ENCODE peak calls at places on chromosomes 16 and 17, in six cellular contexts. J, K, W, U, Y and X are unnamed samples.

GRCh38 chr17:35283767-35284166 is 40.9 kb downstream of the SLFN5 start:
- DNase-seq in Y (no peak), U (no peak), K (no peak), W (no peak), J (no peak), X (no peak)

GRCh38 chr16:68644715-68645493 is at the start of gene CDH3:
- DNase-seq in Y (peak), J (no peak), W (peak), K (peak), U (no peak), X (no peak)

GRCh38 chr17:58280480-58281217 is at the start of gene MPO:
- DNase-seq in K (no peak), J (no peak), Y (no peak), W (no peak), U (no peak), X (no peak)

GRCh38 chr17:81868674-81869220 is 2.4 kb downstream of the ARHGDIA start:
- DNase-seq in J (no peak), K (peak), W (no peak), U (no peak), Y (peak), X (peak)

GRCh38 chr17:74282587-74283370 is 8.7 kb downstream of the DNAI2 start:
- DNase-seq in Y (no peak), K (no peak), W (no peak), U (no peak), J (no peak), X (no peak)

GRCh38 chr16:78684655-78685400 is 585.4 kb downstream of the WWOX start:
- DNase-seq in J (peak), U (no peak), W (no peak), Y (no peak), K (no peak), X (no peak)

GRCh38 chr17:80637286-80637703 is 92.7 kb downstream of the RPTOR start:
- DNase-seq in K (no peak), J (no peak), W (no peak), Y (no peak), U (no peak), X (no peak)

GRCh38 chr17:70622382-70623260 is 453.3 kb downstream of the KCNJ2 start:
- DNase-seq in Y (peak), W (peak), U (no peak), K (peak), J (no peak), X (no peak)

GRCh38 chr17:50130778-50131317 is 888 bp upstream of the SAMD14 start:
- DNase-seq in U (no peak), Y (no peak), K (peak), W (no peak), J (no peak), X (no peak)

GRCh38 chr16:78503501-78504110 is 404.2 kb downstream of the WWOX start:
- DNase-seq in J (peak), U (no peak), Y (peak), K (peak), W (peak), X (no peak)

GRCh38 chr17:77409282-77410161 is 268.8 kb downstream of the SEC14L1 start:
- DNase-seq in J (peak), K (peak), Y (peak), U (no peak), W (no peak), X (no peak)

GRCh38 chr17:7886227-7887037 is 2.2 kb upstream of the CHD3 start:
- DNase-seq in W (peak), K (peak), Y (peak), U (no peak), J (no peak), X (no peak)

GRCh38 chr17:43952351-43952723 is 1.4 kb downstream of the PYY start:
- DNase-seq in W (no peak), K (peak), U (no peak), J (no peak), Y (no peak), X (no peak)

GRCh38 chr17:48513653-48514482 is 16.9 kb downstream of the HOXB1 start:
- DNase-seq in J (no peak), Y (no peak), W (no peak), K (no peak), U (no peak), X (no peak)

GRCh38 chr16:82660078-82660645 is 33.4 kb downstream of the CDH13 start:
- DNase-seq in K (no peak), Y (no peak), U (no peak), J (no peak), W (no peak), X (no peak)

GRCh38 chr16:29763326-29763725 is 14.7 kb upstream of the ZG16 start:
- DNase-seq in U (no peak), K (no peak), J (no peak), Y (no peak), W (no peak), X (no peak)

GRCh38 chr17:50649042-50649908 is 14.6 kb downstream of the ABCC3 start:
- DNase-seq in W (no peak), Y (no peak), J (no peak), K (no peak), U (no peak), X (no peak)

GRCh38 chr17:8173056-8173870 is 2.9 kb downstream of the TMEM107 start:
- DNase-seq in Y (peak), W (peak), J (peak), U (no peak), K (peak), X (peak)

GRCh38 chr17:73189417-73190099 is 3.3 kb upstream of the COG1 start:
- DNase-seq in K (peak), W (peak), Y (no peak), U (no peak), J (no peak), X (no peak)

GRCh38 chr16:83365166-83365565 is 442.6 kb upstream of the HSBP1 start:
- DNase-seq in Y (no peak), W (no peak), U (no peak), J (no peak), K (no peak), X (no peak)

GRCh38 chr16:29645699-29646187 is 17.3 kb upstream of the SPN start:
- DNase-seq in Y (no peak), K (no peak), U (no peak), W (no peak), J (no peak), X (no peak)

GRCh38 chr17:66714046-66715023 is 120.6 kb upstream of the CACNG5 start:
- DNase-seq in J (no peak), U (no peak), K (no peak), Y (no peak), W (no peak), X (no peak)

GRCh38 chr17:77300016-77300686 is 159.4 kb downstream of the SEC14L1 start:
- DNase-seq in K (no peak), W (no peak), Y (no peak), J (no peak), U (no peak), X (no peak)

GRCh38 chr16:69858196-69859104 is 92.7 kb upstream of the CLEC18A start:
- DNase-seq in J (no peak), U (no peak), K (no peak), Y (no peak), W (no peak), X (no peak)

GRCh38 chr16:30660424-30661251 is 2.4 kb downstream of the FBRS start:
- DNase-seq in K (no peak), W (no peak), J (no peak), Y (peak), U (no peak), X (no peak)

GRCh38 chr17:74868251-74868907 is 4.4 kb downstream of the FDXR start:
- DNase-seq in J (no peak), Y (no peak), W (no peak), K (no peak), U (no peak), X (peak)

GRCh38 chr16:84985079-84986065 is 26.0 kb downstream of the ZDHHC7 start:
- DNase-seq in K (no peak), U (no peak), Y (no peak), W (peak), J (no peak), X (no peak)

GRCh38 chr16:75238132-75238852 is 13.1 kb downstream of the BCAR1 start:
- DNase-seq in W (no peak), U (peak), J (peak), K (peak), Y (peak), X (peak)

GRCh38 chr17:18009609-18010420 is 29.2 kb downstream of the ATPAF2 start:
- DNase-seq in U (no peak), J (no peak), Y (no peak), K (no peak), W (no peak), X (no peak)

GRCh38 chr16:75789237-75789636 is 62.9 kb upstream of the CPHXL start:
- DNase-seq in W (peak), J (no peak), K (peak), U (no peak), Y (no peak), X (no peak)

DNA sequence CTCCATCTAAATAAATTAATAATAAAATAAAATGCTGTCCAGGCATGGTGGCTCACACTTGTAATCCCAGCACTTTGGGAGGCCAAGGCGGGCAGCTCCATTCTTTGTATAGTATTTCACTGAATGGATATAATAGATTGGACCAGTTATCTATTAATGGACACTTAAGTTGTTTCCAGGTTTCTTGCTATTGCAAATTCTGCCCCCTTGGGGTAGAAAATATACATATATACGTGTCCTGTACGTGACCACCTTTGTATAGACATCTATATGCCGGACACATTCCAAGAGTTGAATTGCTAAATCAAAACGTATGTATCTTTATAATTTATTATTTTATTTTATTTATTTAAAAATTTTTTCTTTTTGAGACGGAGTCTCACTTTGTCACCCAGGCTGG is 3.9 kb upstream of the EXOC7 start:
- DNase-seq in J (no peak), K (peak), U (no peak), W (no peak), Y (no peak), X (no peak)
- TF ChIP-seq CTCF in J (no peak), K (peak), U (no peak), W (no peak), Y (peak), X (no peak)

GRCh38 chr17:2218426-2218825 is 85.2 kb downstream of the SMG6 start:
- DNase-seq in K (no peak), J (no peak), Y (no peak), U (no peak), W (no peak), X (no peak)
- TF ChIP-seq CTCF in K (no peak), J (no peak), Y (no peak), U (no peak), W (no peak), X (no peak)

DNA sequence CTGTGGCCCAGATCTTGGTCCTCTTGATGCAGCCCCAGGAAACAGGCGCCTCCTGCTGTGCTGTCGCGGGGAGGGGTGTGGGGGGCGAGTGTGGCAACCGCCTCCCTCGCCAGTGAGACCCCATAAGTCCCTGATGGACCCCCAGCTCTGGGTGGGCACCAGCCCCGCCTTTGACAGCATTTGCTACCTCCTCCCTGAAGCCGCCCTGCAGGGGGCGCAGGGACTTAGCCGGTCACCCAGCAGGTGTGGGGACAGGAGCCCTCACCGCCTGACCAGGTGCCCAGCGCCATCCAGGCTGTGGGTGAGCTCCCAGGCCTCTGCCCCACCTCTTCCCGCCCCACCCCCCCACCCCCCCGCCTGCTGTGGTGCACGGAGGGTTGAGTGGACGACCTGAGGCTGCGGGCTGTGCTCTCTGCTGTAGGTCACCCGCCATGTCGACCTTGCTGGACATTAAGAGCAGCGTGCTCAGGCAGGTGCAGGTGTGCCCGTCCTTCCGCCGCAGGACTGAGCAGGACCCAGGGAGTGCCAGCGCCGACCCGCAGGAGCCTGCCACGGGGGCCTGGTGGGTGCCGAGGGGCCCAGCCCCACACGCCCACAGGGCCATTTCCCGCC is 4.8 kb downstream of the BAIAP3 start:
- DNase-seq in K (peak), Y (peak), U (no peak), W (peak), J (no peak), X (no peak)
- TF ChIP-seq CTCF in K (peak), Y (peak), U (no peak), W (peak), J (peak), X (peak)

DNA sequence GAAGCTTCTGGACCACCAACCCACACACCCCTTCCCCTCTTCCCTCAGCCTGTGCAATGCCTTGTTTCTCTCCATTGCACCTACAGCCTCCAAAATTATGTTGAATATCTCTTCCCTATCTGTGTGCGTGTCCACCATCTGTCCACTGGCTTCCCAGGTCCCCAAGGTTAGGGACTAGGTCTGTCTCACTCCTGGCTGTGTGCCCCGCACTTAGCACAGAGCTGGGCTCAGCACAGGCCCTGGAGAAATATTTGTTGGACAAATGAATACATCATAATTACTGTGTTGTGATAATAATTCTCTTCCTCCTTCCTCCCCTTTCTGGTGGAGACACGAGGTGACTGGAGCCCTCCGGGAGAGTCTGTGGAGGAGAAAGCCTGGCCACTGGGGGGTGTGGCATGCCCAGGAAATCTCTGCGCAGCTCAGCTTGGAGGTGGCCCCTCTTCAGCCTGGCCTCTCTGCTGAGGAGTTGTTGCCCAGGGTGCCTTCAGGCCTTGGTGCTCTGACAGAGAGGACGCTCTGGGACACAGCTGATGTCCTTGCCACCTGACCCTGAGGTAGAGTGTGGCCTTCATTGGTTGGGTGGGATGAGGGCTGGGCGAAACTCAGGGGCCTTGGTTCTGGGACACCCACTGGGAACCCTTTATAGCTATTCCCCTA is 3.3 kb upstream of the BRD7 start:
- DNase-seq in J (no peak), Y (no peak), K (peak), W (no peak), U (peak), X (no peak)
- TF ChIP-seq CTCF in J (no peak), Y (peak), K (peak), W (no peak), U (peak), X (peak)

GRCh38 chr17:39485555-39485954 is 24.3 kb downstream of the CDK12 start:
- DNase-seq in Y (no peak), U (no peak), K (no peak), J (no peak), W (peak), X (no peak)
- TF ChIP-seq CTCF in Y (no peak), U (no peak), K (no peak), J (no peak), W (no peak), X (no peak)